ENCODE peak calls at places on chromosomes 11 and 22, in ten cellular contexts. I is colonic mucosa; K is H9; J is suprapubic skin; B is CD4-positive, CD25-positive, alpha-beta regulatory T cell; Y is A549; Q is GM23248; S is left lung; N is astrocyte; U is mesenchymal stem cell. V is an unnamed sample.

GRCh38 chr22:45537734-45538181 is 35.1 kb downstream of the FBLN1 start:
- DNase-seq in Y (no peak), S (peak; percentile 71), Q (peak; percentile 88), N (peak; percentile 90), J (peak; percentile 87), B (no peak), I (no peak), U (no peak), K (no peak), V (no peak)

GRCh38 chr11:65416341-65417185 is 6.0 kb upstream of the NEAT1 start:
- DNase-seq in K (peak; percentile 91), Q (peak; percentile 89), S (peak; percentile 93), B (peak; percentile 87), J (peak; percentile 96), U (peak; percentile 85), I (peak; percentile 96), Y (peak; percentile 84), N (peak; percentile 29), V (peak; percentile 94)

GRCh38 chr11:75815345-75815983 is 454 bp downstream of the UVRAG start:
- DNase-seq in B (peak; percentile 55), N (peak; percentile 23), K (peak; percentile 53), Q (peak; percentile 68), Y (peak; percentile 27), U (peak; percentile 73), I (peak; percentile 37), J (peak; percentile 71), S (no peak), V (peak; percentile 76)

GRCh38 chr11:94597896-94598295 is 30.7 kb downstream of the PIWIL4 start:
- DNase-seq in U (peak; percentile 14), N (no peak), B (no peak), K (no peak), J (no peak), I (no peak), Q (no peak), Y (peak; percentile 5), S (no peak), V (no peak)

GRCh38 chr22:48683640-48684039 is 1144.0 kb downstream of the BRD1 start:
- DNase-seq in J (no peak), U (no peak), S (no peak), N (no peak), Q (no peak), I (no peak), K (no peak), B (no peak), Y (no peak), V (no peak)

GRCh38 chr11:57515332-57516060 is at the start of gene SLC43A1:
- DNase-seq in Y (no peak), S (peak; percentile 65), K (peak; percentile 54), I (peak; percentile 72), N (peak; percentile 39), U (peak; percentile 65), J (peak; percentile 73), B (no peak), Q (peak; percentile 80), V (peak; percentile 68)

GRCh38 chr11:72918825-72919224 is 104.6 kb downstream of the ATG16L2 start:
- DNase-seq in J (no peak), N (no peak), I (no peak), K (no peak), U (no peak), Y (no peak), S (no peak), Q (peak; percentile 24), B (no peak), V (no peak)

GRCh38 chr11:44110231-44110679 is 14.8 kb downstream of the EXT2 start:
- DNase-seq in Q (peak; percentile 51), Y (peak; percentile 49), J (no peak), I (peak; percentile 69), K (peak; percentile 50), N (peak; percentile 13), U (peak; percentile 65), B (peak; percentile 15), S (peak; percentile 47), V (no peak)

GRCh38 chr11:33366918-33367317 is 109.7 kb downstream of the HIPK3 start:
- DNase-seq in Y (no peak), I (no peak), Q (no peak), U (no peak), S (no peak), K (no peak), N (no peak), J (no peak), B (no peak), V (no peak)

GRCh38 chr11:33373636-33374035 is 116.5 kb downstream of the HIPK3 start:
- DNase-seq in N (peak; percentile 10), Y (no peak), B (no peak), Q (no peak), U (no peak), J (no peak), S (no peak), K (no peak), I (no peak), V (no peak)

GRCh38 chr11:33368931-33369330 is 111.8 kb downstream of the HIPK3 start:
- DNase-seq in B (no peak), N (no peak), I (no peak), J (no peak), K (no peak), S (no peak), Q (no peak), U (no peak), Y (no peak), V (no peak)

GRCh38 chr11:33375236-33375635 is 118.1 kb downstream of the HIPK3 start:
- DNase-seq in J (no peak), S (no peak), I (no peak), Q (no peak), N (no peak), K (peak; percentile 32), B (no peak), U (no peak), Y (no peak), V (no peak)

GRCh38 chr11:33371049-33371448 is 113.9 kb downstream of the HIPK3 start:
- DNase-seq in J (no peak), N (no peak), S (no peak), K (no peak), B (no peak), I (no peak), Y (no peak), U (no peak), Q (no peak), V (no peak)
- H3K4me1 ChIP-seq in J (peaks cover 7% of the 10 kb centered on the region), N (peaks cover 40% of the 10 kb centered on the region), S (peaks cover 8% of the 10 kb centered on the region), K (peaks cover 2% of the 10 kb centered on the region), B (no peaks in the 10 kb centered on the region), I (no peaks in the 10 kb centered on the region), Y (peaks cover 27% of the 10 kb centered on the region), U (peaks cover 14% of the 10 kb centered on the region), Q (peaks cover 28% of the 10 kb centered on the region), V (no peaks in the 10 kb centered on the region)

DNA sequence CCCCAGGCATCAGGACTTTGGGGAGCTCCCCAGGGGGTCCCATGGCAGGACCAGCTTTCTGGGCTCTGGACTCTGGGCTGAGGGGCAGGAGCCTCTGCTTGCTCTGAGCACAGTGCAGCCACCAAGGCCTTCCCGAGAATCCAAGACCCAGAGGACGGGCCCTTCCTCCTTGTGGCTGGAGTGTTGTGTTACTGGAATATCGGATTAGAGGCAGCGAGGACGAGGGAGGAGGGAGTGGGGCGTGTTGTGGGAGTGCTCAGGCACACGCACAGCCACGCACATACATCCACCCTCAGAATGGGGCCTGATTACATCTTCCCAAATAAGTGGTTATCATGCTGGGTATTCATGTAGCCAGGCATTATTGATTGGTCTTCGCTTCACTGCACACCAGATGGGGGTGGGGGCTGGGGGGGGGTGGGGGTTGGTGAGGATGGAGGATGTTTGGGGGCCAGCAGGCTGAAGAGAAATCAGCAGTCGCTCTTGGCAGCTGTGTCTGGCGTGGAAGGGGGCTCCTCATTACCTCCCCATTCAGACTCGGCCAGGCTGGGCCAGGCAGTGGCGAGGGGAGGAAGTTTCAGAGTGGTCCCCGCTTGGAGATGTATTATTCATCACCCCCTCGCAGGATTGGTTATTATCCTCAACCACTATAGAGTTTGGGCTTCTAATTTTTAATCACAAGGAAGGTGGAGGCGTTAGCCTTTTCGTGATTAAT is 120.9 kb downstream of the ST3GAL4 start:
- DNase-seq in S (no peak), Y (no peak), U (no peak), K (no peak), J (no peak), Q (no peak), N (no peak), I (no peak), B (no peak), V (no peak)
- H3K27ac ChIP-seq in S (no peak overlapping the region), Y (no peak overlapping the region), U (no peak overlapping the region), K (no peak overlapping the region), J (no peak overlapping the region), Q (no peak overlapping the region), N (no peak overlapping the region), I (no peak overlapping the region), B (no peak overlapping the region), V (no peak overlapping the region)

DNA sequence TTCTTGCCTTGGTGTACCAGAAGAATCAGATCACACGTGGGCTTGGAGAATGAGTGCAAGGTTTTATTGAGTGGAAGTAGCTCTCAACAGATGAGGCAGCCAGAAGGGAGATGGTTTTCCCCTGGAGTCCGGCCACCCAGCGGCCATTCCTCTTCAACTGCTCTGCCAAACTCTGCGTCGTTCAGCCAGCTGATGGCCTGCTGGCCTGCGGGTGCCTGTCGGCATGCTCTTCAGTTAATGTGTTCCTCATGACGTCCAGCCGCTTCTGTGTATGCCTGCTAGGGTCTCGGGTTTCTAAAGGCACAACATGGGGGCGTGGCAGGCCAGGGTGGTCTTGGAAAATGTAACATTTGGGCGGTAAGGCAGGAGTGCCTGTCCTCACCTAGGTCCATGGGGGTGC is 487.9 kb upstream of the LRRC4C start:
- DNase-seq in Y (no peak), S (no peak), B (no peak), N (no peak), Q (no peak), I (no peak), U (no peak), J (no peak), K (no peak), V (no peak)
- H3K4me1 ChIP-seq in Y (no peaks in the 10 kb centered on the region), S (no peaks in the 10 kb centered on the region), B (no peaks in the 10 kb centered on the region), N (no peaks in the 10 kb centered on the region), Q (no peaks in the 10 kb centered on the region), I (no peaks in the 10 kb centered on the region), U (no peaks in the 10 kb centered on the region), J (no peaks in the 10 kb centered on the region), K (no peaks in the 10 kb centered on the region), V (no peaks in the 10 kb centered on the region)

GRCh38 chr11:95703059-95703458 is 86.5 kb downstream of the FAM76B start:
- DNase-seq in Y (no peak), B (no peak), K (no peak), Q (no peak), J (no peak), U (no peak), S (no peak), I (no peak), N (no peak), V (no peak)

GRCh38 chr11:95706974-95707387 is 82.6 kb downstream of the FAM76B start:
- DNase-seq in U (no peak), K (no peak), S (no peak), I (no peak), Y (no peak), N (no peak), Q (no peak), J (no peak), B (no peak), V (no peak)

GRCh38 chr11:95704865-95705264 is 84.7 kb downstream of the FAM76B start:
- DNase-seq in Y (no peak), B (no peak), S (no peak), I (no peak), N (no peak), U (no peak), J (no peak), K (no peak), Q (no peak), V (no peak)

GRCh38 chr11:95708681-95709080 is 80.9 kb downstream of the FAM76B start:
- DNase-seq in Q (no peak), U (no peak), S (no peak), K (no peak), I (no peak), Y (no peak), B (no peak), J (no peak), N (no peak), V (no peak)

DNA sequence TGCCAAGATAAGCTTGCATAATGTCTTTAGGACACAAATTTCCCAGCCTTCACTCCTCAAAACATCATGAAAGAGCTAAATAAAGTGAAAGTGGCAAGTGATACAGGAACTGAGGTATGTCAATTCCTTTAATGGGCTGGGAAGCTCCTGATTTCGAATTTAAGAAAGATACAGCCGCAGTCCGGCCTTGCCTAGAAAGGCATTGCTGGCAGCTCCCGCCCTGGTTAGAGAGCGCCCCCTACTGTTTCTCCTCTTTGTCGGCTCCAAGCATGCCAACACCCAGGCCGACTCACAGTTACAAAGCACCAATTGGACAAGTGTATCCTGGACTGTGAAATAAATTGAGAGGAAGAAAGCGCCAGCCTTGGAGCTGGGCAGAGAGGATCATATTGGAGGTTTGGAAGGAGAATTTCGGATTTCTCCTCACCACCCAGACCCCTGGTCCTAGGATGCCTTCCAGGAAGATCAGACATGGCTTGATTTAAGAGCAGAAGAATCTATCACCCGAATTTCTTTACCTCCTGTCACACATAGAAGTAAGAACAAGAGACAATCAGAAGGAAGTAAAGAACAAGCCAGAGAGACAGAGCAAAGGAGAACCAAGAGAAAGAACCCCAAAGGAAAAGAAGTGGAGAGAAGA is 84.0 kb downstream of the FAM76B start:
- DNase-seq in J (peak; percentile 90), B (peak; percentile 70), K (peak; percentile 87), I (peak; percentile 91), N (peak; percentile 68), Y (peak; percentile 78), S (peak; percentile 86), Q (peak; percentile 92), U (peak; percentile 81), V (peak; percentile 86)
- H3K27ac ChIP-seq in J (no peak overlapping the region), B (peak overlapping the region; percentile 75), K (no peak overlapping the region), I (no peak overlapping the region), N (no peak overlapping the region), Y (no peak overlapping the region), S (no peak overlapping the region), Q (no peak overlapping the region), U (no peak overlapping the region), V (peak overlapping the region; percentile 15)